ENCODE peak calls at places on chromosomes 6 and 20, in eight cellular contexts. C is upper lobe of right lung; K is iPS DF 19.7; M is WTC11; B is OCI-LY7; T is astrocyte of the hippocampus; E is stimulated activated CD8-positive, alpha-beta memory T cell treated with anti-CD3 and anti-CD28 coated beads, Interleukin-2, amount 100 ng/mL, for 1 hour; Q is GM03348. O is an unnamed sample.

GRCh38 chr6:43842964-43843645 is 73.1 kb downstream of the VEGFA start:
- DNase-seq in Q (no peak), E (no peak), K (no peak), B (no peak), T (no peak), C (no peak), M (no peak), O (no peak)

GRCh38 chr6:24882835-24883555 is 52.8 kb downstream of the RIPOR2 start:
- DNase-seq in C (no peak), M (no peak), E (no peak), K (no peak), B (no peak), T (no peak), Q (no peak), O (no peak)

GRCh38 chr6:69584913-69585729 is 211.7 kb downstream of the LMBRD1 start:
- DNase-seq in M (no peak), Q (no peak), T (peak), C (no peak), E (no peak), K (no peak), B (peak), O (no peak)

GRCh38 chr6:121309768-121310473 is 24.4 kb downstream of the TBC1D32 start:
- DNase-seq in E (no peak), C (no peak), K (no peak), T (peak), Q (peak), M (no peak), B (no peak), O (no peak)

GRCh38 chr6:38337819-38338465 is 301.8 kb downstream of the BTBD9 start:
- DNase-seq in C (no peak), T (peak), K (no peak), Q (peak), E (no peak), B (no peak), M (no peak), O (no peak)

GRCh38 chr6:152098683-152099082 is 291.2 kb downstream of the ESR1 start:
- DNase-seq in E (no peak), T (no peak), M (no peak), B (no peak), C (no peak), Q (no peak), K (no peak), O (no peak)

GRCh38 chr6:12351672-12352071 is 61.5 kb downstream of the EDN1 start:
- DNase-seq in B (no peak), Q (no peak), M (no peak), C (no peak), E (no peak), T (no peak), K (peak), O (no peak)

GRCh38 chr20:7291946-7292345 is 524.5 kb downstream of the BMP2 start:
- DNase-seq in B (no peak), E (no peak), K (no peak), C (no peak), T (no peak), Q (no peak), M (no peak), O (no peak)

GRCh38 chr6:10613077-10613476 is 81.3 kb downstream of the C6orf52 start:
- DNase-seq in K (no peak), E (no peak), T (peak), M (no peak), Q (no peak), C (no peak), B (no peak), O (no peak)

GRCh38 chr20:35541118-35541782 is 628 bp upstream of the ERGIC3 start:
- DNase-seq in Q (no peak), K (no peak), E (no peak), T (no peak), M (no peak), C (no peak), B (no peak), O (no peak)

GRCh38 chr20:47389867-47390347 is 33.4 kb upstream of the ZMYND8 start:
- DNase-seq in T (peak), E (no peak), Q (no peak), M (no peak), B (peak), K (no peak), C (no peak), O (peak)

GRCh38 chr6:167779993-167780655 is 46.6 kb upstream of the AFDN start:
- DNase-seq in K (no peak), M (no peak), C (no peak), B (no peak), E (no peak), T (no peak), Q (no peak), O (no peak)